ENCODE peak calls at places on chromosomes 13 and 19, in five cellular contexts. Z, D, B, R and Y are unnamed samples.

GRCh38 chr13:44386932-44387556 is 13.4 kb downstream of the SERP2 start:
- DNase-seq in Z (no peak), D (no peak), B (no peak), R (no peak), Y (no peak)

GRCh38 chr13:47794963-47795362 is 206.1 kb downstream of the SUCLA2 start:
- DNase-seq in Z (no peak), D (no peak), B (peak; percentile 20), R (no peak), Y (no peak)

GRCh38 chr19:29084266-29084665 is 128.7 kb downstream of the UQCRFS1 start:
- DNase-seq in Z (no peak), D (no peak), B (peak; percentile 10), R (no peak), Y (no peak)

GRCh38 chr19:21045028-21045427 is 24.6 kb downstream of the ZNF430 start:
- DNase-seq in Z (no peak), D (no peak), B (no peak), R (no peak), Y (no peak)

GRCh38 chr19:604355-604754 is 14.7 kb downstream of the HCN2 start:
- DNase-seq in Z (no peak), D (peak; percentile 32), B (peak; percentile 17), R (no peak), Y (no peak)

GRCh38 chr13:85650613-85651012 is 148.6 kb downstream of the SLITRK6 start:
- DNase-seq in Z (no peak), D (no peak), B (no peak), R (no peak), Y (no peak)

GRCh38 chr19:940591-941291 is 14.9 kb downstream of the ARID3A start:
- DNase-seq in Z (no peak), D (peak; percentile 87), B (no peak), R (no peak), Y (no peak)

GRCh38 chr19:18029617-18030338 is 21.8 kb downstream of the ARRDC2 start:
- DNase-seq in Z (no peak), D (no peak), B (peak; percentile 57), R (no peak), Y (no peak)

GRCh38 chr19:5030136-5030820 is 61.4 kb downstream of the KDM4B start:
- DNase-seq in Z (no peak), D (no peak), B (no peak), R (no peak), Y (no peak)

GRCh38 chr13:84831666-84832657 is 949.7 kb upstream of the SLITRK1 start:
- DNase-seq in Z (no peak), D (no peak), B (no peak), R (no peak), Y (no peak)

GRCh38 chr19:32373614-32374295 is 28.3 kb downstream of the ZNF507 start:
- DNase-seq in Z (peak; percentile 96), D (no peak), B (peak; percentile 99), R (peak; percentile 99), Y (peak; percentile 94)

GRCh38 chr19:22526661-22527272 is 104.6 kb upstream of the ZNF98 start:
- DNase-seq in Z (no peak), D (no peak), B (no peak), R (no peak), Y (no peak)

GRCh38 chr19:22519152-22519551 is 97.0 kb upstream of the ZNF98 start:
- DNase-seq in Z (no peak), D (no peak), B (no peak), R (no peak), Y (no peak)

GRCh38 chr19:22528956-22529355 is 105.2 kb upstream of the ZNF492 start:
- DNase-seq in Z (no peak), D (no peak), B (no peak), R (no peak), Y (no peak)

GRCh38 chr19:22527554-22527953 is 105.4 kb upstream of the ZNF98 start:
- DNase-seq in Z (no peak), D (no peak), B (no peak), R (no peak), Y (no peak)

GRCh38 chr19:22523940-22524339 is 101.8 kb upstream of the ZNF98 start:
- DNase-seq in Z (no peak), D (no peak), B (no peak), R (no peak), Y (no peak)
- H3K4me3 ChIP-seq in Z (no peak overlapping the region), D (no peak overlapping the region), B (no peak overlapping the region), R (no peak overlapping the region), Y (no peak overlapping the region)

GRCh38 chr19:13244920-13245319 is 94.7 kb downstream of the IER2 start:
- DNase-seq in Z (no peak), D (no peak), B (no peak), R (no peak), Y (no peak)

GRCh38 chr19:13238891-13239534 is 88.8 kb downstream of the IER2 start:
- DNase-seq in Z (no peak), D (no peak), B (no peak), R (no peak), Y (no peak)

GRCh38 chr19:13243971-13244370 is 93.8 kb downstream of the IER2 start:
- DNase-seq in Z (no peak), D (no peak), B (no peak), R (no peak), Y (no peak)

GRCh38 chr19:13240312-13241022 is 90.3 kb downstream of the IER2 start:
- DNase-seq in Z (no peak), D (no peak), B (no peak), R (no peak), Y (no peak)

GRCh38 chr19:13241321-13242104 is 91.3 kb downstream of the IER2 start:
- DNase-seq in Z (no peak), D (peak; percentile 9), B (no peak), R (no peak), Y (no peak)
- TF ChIP-seq CTCF in Z (no peak), D (no peak), B (no peak), R (no peak), Y (no peak)

GRCh38 chr13:112053167-112053743 is 13.7 kb upstream of the SOX1 start:
- DNase-seq in Z (no peak), D (no peak), B (no peak), R (no peak), Y (no peak)
- H3K4me3 ChIP-seq in Z (no peak overlapping the region), D (no peak overlapping the region), B (no peak overlapping the region), R (no peak overlapping the region), Y (no peak overlapping the region)

DNA sequence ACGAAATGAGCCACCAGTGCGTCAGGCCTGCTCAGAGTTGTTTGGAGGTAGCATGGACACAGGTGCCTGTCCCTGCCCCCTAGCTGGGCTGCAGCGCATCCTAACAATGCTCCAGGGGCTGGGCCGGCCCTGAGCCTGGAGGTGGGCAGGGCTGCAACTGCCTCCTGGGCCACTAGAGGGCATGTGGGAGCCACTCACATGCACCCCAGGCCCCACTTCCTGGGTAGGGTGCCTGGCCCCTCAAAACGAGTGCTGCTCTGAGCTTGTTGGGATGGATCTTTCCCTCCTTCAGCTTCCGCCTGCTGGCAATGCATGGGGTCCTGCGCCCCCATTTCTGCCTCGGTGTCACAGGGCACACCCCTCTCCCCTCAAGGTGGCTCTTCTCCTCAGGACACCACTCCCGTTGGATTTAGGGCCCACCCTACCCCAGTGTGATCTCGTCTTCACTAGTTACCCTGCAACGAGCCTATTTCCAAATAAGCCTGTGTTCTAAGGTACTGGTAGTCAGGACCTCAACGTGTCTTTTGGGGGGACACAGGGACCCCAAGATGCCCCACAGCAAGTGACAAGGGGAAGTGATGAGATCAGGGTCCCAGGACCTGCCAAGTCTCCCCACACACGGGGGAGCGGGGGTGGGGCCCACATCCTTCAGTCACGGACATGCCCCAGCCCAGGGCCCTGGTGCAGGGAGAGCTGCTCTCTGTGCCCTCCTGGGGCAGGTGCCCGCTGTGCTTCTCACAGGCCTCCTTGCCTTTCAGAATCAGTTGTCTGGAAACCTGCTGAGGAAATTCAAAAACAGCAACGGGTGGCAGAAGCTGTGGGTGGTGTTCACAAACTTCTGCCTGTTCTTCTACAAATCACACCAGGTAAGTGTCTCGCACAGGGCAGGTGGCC is 131.3 kb downstream of the STK24 start:
- DNase-seq in Z (no peak), D (peak; percentile 83), B (peak; percentile 60), R (no peak), Y (peak; percentile 22)
- TF ChIP-seq CTCF in Z (peak; percentile 96), D (peak; percentile 92), B (peak; percentile 97), R (peak; percentile 98), Y (peak; percentile 97)

GRCh38 chr19:40445945-40446784 is 2.0 kb upstream of the SERTAD3 start:
- DNase-seq in Z (no peak), D (no peak), B (peak; percentile 18), R (no peak), Y (no peak)

GRCh38 chr19:40443930-40444180 is 280 bp downstream of the SERTAD3 start:
- DNase-seq in Z (no peak), D (no peak), B (peak; percentile 43), R (no peak), Y (no peak)

GRCh38 chr19:40445006-40445312 is 824 bp upstream of the SERTAD3 start:
- DNase-seq in Z (no peak), D (no peak), B (no peak), R (no peak), Y (no peak)

GRCh38 chr19:40444181-40445005 is at the start of gene SERTAD3:
- DNase-seq in Z (no peak), D (peak; percentile 97), B (peak; percentile 95), R (peak; percentile 56), Y (peak; percentile 78)

DNA sequence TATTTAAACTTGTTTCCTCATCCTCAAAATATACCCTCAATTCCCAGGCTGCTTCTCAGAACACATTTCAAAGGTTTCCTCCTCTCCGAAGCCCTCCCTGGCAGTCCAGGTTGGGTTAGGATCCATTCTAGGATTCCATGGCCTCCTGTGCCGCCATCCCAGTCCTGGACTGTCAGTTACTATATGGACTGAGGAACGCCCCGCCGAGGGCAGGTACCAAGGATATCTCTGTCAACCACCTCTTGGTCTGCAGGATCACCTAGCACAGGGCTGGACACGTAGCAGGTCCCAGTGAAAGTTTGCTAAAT is 1.5 kb upstream of the SERTAD3 start:
- DNase-seq in Z (no peak), D (no peak), B (no peak), R (no peak), Y (no peak)
- H3K4me3 ChIP-seq in Z (no peak overlapping the region), D (no peak overlapping the region), B (no peak overlapping the region), R (no peak overlapping the region), Y (no peak overlapping the region)

DNA sequence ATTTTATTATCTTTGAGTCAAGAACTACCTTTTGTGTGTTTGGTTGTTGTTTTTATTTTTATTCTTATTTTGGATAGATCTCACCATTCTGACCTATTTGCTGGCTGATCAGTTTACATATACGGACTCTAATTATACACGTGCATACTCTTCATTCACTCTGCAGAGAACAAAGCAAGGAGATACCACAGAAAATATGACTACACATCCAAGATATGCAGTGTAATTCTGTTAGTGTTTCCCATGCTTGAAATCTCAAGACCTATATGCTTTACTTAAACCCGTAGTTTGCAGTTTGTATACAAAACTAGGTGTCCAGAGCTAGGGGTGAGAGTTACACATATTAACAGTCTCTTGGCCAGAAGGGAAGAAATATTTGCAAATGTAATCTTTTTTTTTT is 205.5 kb downstream of the DCLK1 start:
- DNase-seq in Z (no peak), D (no peak), B (peak; percentile 8), R (no peak), Y (no peak)
- TF ChIP-seq CTCF in Z (no peak), D (no peak), B (no peak), R (no peak), Y (no peak)

GRCh38 chr19:31297991-31298390 is 51.2 kb downstream of the TSHZ3 start:
- DNase-seq in Z (no peak), D (no peak), B (no peak), R (no peak), Y (no peak)

GRCh38 chr19:31301306-31301980 is 47.8 kb downstream of the TSHZ3 start:
- DNase-seq in Z (no peak), D (no peak), B (no peak), R (no peak), Y (no peak)

GRCh38 chr19:31296741-31297390 is 52.4 kb downstream of the TSHZ3 start:
- DNase-seq in Z (no peak), D (no peak), B (no peak), R (no peak), Y (no peak)

GRCh38 chr19:31303262-31303815 is 45.9 kb downstream of the TSHZ3 start:
- DNase-seq in Z (no peak), D (no peak), B (no peak), R (no peak), Y (no peak)

GRCh38 chr19:31300406-31300805 is 48.8 kb downstream of the TSHZ3 start:
- DNase-seq in Z (no peak), D (no peak), B (no peak), R (no peak), Y (no peak)
- H3K4me3 ChIP-seq in Z (no peak overlapping the region), D (no peak overlapping the region), B (no peak overlapping the region), R (no peak overlapping the region), Y (no peak overlapping the region)